ENCODE peak calls at places on chromosomes 11 and 22, in seven cellular contexts. O is hepatocyte, U is GM23338, J is HCT116, E is K562, F is neural progenitor cell, I is endothelial cell of umbilical vein. R is an unnamed sample.

GRCh38 chr11:12526789-12527188 is 147.4 kb upstream of the TEAD1 start:
- DNase-seq in O (no peak), U (no peak), J (no peak), E (no peak), F (no peak), I (peak; percentile 24), R (no peak)

GRCh38 chr11:91244921-91245320 is 979.7 kb upstream of the FAT3 start:
- DNase-seq in O (no peak), U (no peak), J (no peak), E (no peak), F (no peak), I (no peak), R (no peak)

GRCh38 chr11:34341096-34341495 is 16.7 kb downstream of the ABTB2 start:
- DNase-seq in O (no peak), U (no peak), J (no peak), E (no peak), F (no peak), I (no peak), R (no peak)

GRCh38 chr11:40170076-40170475 is 1289.4 kb downstream of the LRRC4C start:
- DNase-seq in O (peak; percentile 38), U (no peak), J (no peak), E (no peak), F (no peak), I (no peak), R (no peak)

GRCh38 chr22:40101417-40102101 is 76.2 kb upstream of the TNRC6B start:
- DNase-seq in O (no peak), U (no peak), J (no peak), E (no peak), F (peak; percentile 76), I (no peak), R (no peak)

GRCh38 chr11:111725621-111726020 is 40.6 kb downstream of the PPP2R1B start:
- DNase-seq in O (no peak), U (no peak), J (no peak), E (no peak), F (no peak), I (no peak), R (no peak)

GRCh38 chr22:38927033-38927789 is 30.2 kb upstream of the APOBEC3A start:
- DNase-seq in O (peak; percentile 85), U (peak; percentile 91), J (peak; percentile 74), E (no peak), F (peak; percentile 89), I (peak; percentile 63), R (peak; percentile 71)

GRCh38 chr11:1830500-1831223 is 4.1 kb upstream of the SYT8 start:
- DNase-seq in O (peak; percentile 90), U (no peak), J (no peak), E (peak; percentile 30), F (no peak), I (no peak), R (no peak)

GRCh38 chr11:129959687-129960086 is 42.9 kb downstream of the PRDM10 start:
- DNase-seq in O (no peak), U (no peak), J (no peak), E (no peak), F (no peak), I (no peak), R (no peak)

GRCh38 chr11:41498726-41499125 is 39.3 kb upstream of the LRRC4C start:
- DNase-seq in O (peak; percentile 23), U (peak; percentile 21), J (no peak), E (no peak), F (no peak), I (peak; percentile 26), R (no peak)

GRCh38 chr11:69914286-69915150 is 95.3 kb upstream of the FGF3 start:
- DNase-seq in O (no peak), U (no peak), J (no peak), E (no peak), F (no peak), I (no peak), R (no peak)

GRCh38 chr22:49090853-49091135 is 736.9 kb downstream of the BRD1 start:
- DNase-seq in O (no peak), U (no peak), J (no peak), E (no peak), F (no peak), I (no peak), R (no peak)

GRCh38 chr11:12185914-12186313 is 75.5 kb downstream of the MICAL2 start:
- DNase-seq in O (peak; percentile 51), U (no peak), J (no peak), E (no peak), F (peak; percentile 59), I (peak; percentile 81), R (no peak)

GRCh38 chr11:128884703-128885338 is 6.3 kb upstream of the KCNJ5 start:
- DNase-seq in O (peak; percentile 84), U (peak; percentile 85), J (peak; percentile 63), E (peak; percentile 70), F (peak; percentile 73), I (peak; percentile 80), R (peak; percentile 83)

GRCh38 chr11:47189100-47189834 is 3.0 kb upstream of the PACSIN3 start:
- DNase-seq in O (peak; percentile 87), U (no peak), J (no peak), E (peak; percentile 12), F (no peak), I (no peak), R (no peak)

GRCh38 chr11:115590254-115590653 is 86.0 kb upstream of the CADM1 start:
- DNase-seq in O (no peak), U (peak; percentile 43), J (no peak), E (no peak), F (no peak), I (no peak), R (no peak)

GRCh38 chr22:38467904-38468760 is at the start of gene KDELR3:
- DNase-seq in O (peak; percentile 92), U (peak; percentile 59), J (peak; percentile 15), E (peak; percentile 79), F (peak; percentile 57), I (peak; percentile 55), R (no peak)

DNA sequence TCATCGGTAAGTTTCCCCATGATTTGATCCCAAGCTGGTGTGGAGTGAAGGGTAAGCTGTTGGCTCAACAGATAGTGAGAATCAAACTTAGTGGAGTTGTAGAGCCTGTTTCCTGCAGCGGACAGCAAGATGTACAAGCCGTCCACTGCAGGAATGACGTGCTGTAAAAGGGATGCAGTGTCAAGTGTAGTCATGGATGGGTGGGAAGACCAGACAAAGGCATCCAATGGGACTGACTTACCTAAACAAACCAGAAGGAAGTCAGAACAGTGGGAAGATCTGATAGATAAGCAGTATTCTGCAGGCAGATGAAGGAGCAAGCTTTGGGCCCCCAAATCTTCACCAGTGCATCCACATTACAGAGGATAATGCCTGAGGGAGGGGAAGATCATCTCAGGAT is 8.8 kb downstream of the ZBTB16 start:
- DNase-seq in O (no peak), U (no peak), J (no peak), E (no peak), F (no peak), I (no peak), R (no peak)
- H3K4me3 ChIP-seq in O (no peak overlapping the region), U (no peak overlapping the region), J (no peak overlapping the region), E (no peak overlapping the region), F (no peak overlapping the region), I (no peak overlapping the region), R (no peak overlapping the region)

DNA sequence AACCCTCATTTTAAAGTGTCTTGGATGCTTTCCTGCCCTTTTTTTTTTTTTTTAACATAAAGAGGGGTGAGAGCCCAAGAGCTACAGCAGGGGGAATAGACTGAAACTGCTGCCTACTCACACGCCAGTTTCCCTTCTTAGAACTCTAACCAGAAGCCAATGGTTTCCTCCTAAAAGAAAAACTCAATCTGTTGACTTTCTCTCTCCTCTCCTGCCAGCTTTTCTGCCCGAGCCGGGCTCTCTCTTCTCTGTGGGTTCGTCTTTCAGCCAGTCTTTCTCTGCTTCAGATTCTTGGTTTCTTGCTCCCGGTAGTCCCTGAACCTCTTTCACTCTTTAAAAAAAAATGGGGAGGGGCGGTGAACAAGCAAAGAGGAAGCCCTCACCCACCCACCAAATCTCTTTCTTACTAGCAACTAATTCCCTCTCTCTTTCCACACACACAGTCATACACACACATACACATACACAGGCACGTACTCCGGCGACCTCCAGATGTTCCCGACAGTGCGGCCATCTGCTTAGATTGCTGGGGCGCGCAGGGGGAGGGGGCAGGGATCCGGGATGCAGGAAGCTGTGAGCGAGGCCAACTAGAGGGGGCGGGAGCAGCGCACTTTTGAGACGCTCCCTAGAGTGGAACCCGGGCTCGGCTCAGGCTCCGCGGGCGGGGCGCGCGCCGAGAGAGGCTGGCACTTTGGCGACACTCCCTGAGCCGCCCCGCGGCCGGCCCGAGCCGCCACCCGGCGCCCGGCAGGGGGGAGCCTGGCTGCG is 446 bp upstream of the TSKU start:
- DNase-seq in O (peak; percentile 97), U (peak; percentile 98), J (peak; percentile 79), E (peak; percentile 95), F (peak; percentile 98), I (peak; percentile 86), R (peak; percentile 91)
- TF ChIP-seq EZH2 in O (no peak), U (no peak), J (no peak), E (no peak), F (no peak), I (no peak), R (no peak)

GRCh38 chr11:95923730-95924413 is at the start of gene MTMR2:
- DNase-seq in O (peak; percentile 88), U (peak; percentile 90), J (peak; percentile 31), E (peak; percentile 84), F (peak; percentile 92), I (peak; percentile 82), R (peak; percentile 68)
- TF ChIP-seq CTCF in O (no peak), U (no peak), J (no peak), E (peak; percentile 5), F (no peak), I (no peak), R (no peak)

GRCh38 chr11:95692526-95693270 is 96.9 kb downstream of the FAM76B start:
- DNase-seq in O (no peak), U (no peak), J (no peak), E (no peak), F (no peak), I (no peak), R (no peak)
- H3K4me3 ChIP-seq in O (no peak overlapping the region), U (no peak overlapping the region), J (no peak overlapping the region), E (no peak overlapping the region), F (no peak overlapping the region), I (no peak overlapping the region), R (no peak overlapping the region)

R was measured in MM.1S.